ENCODE peak calls at places on chromosome 22, in nine cellular contexts. E is CD4-positive, alpha-beta T cell; Y is HuH-7.5; H is activated CD8-positive, alpha-beta T cell treated with anti-CD3 and anti-CD28 coated beads for 36 hours; B is activated CD4-positive, CD25-positive, alpha-beta regulatory T cell treated with anti-CD3 and anti-CD28 coated beads, Interleukin-2, amount 50 U/mL, for 72 hours; C is epithelial cell of esophagus; W is spleen; X is T-helper 9 cell; N is HEK293T. K is an unnamed sample.

GRCh38 chr22:38238519-38239051 is 34.2 kb downstream of the TMEM184B start:
- DNase-seq in W (no peak), N (no peak), X (no peak), E (no peak), B (no peak), Y (no peak), H (no peak), C (no peak), K (peak)

GRCh38 chr22:23613193-23613973 is 18.7 kb downstream of the DRICH1 start:
- DNase-seq in H (no peak), W (no peak), C (peak), X (no peak), E (no peak), N (no peak), Y (no peak), B (no peak), K (no peak)

GRCh38 chr22:48678171-48679135 is 1149.2 kb downstream of the BRD1 start:
- DNase-seq in E (no peak), X (no peak), B (no peak), C (no peak), W (no peak), H (no peak), Y (no peak), N (no peak), K (no peak)

GRCh38 chr22:22037740-22038139 is 55.2 kb upstream of the TOP3B start:
- DNase-seq in X (no peak), Y (no peak), C (peak), E (no peak), H (no peak), N (peak), W (no peak), B (no peak), K (no peak)

GRCh38 chr22:17842386-17842785 is 68.1 kb upstream of the BID start:
- DNase-seq in H (peak), B (peak), W (peak), N (no peak), X (peak), Y (no peak), E (peak), C (no peak), K (no peak)

GRCh38 chr22:24772493-24773220 is 1.9 kb downstream of the PIWIL3 start:
- DNase-seq in E (no peak), Y (peak), B (no peak), C (peak), W (no peak), X (no peak), N (peak), H (no peak), K (peak)

GRCh38 chr22:42937164-42937854 is 77.6 kb downstream of the PACSIN2 start:
- DNase-seq in X (no peak), Y (no peak), B (no peak), H (peak), N (no peak), E (no peak), W (peak), C (peak), K (peak)

GRCh38 chr22:40890881-40891280 is 29.0 kb upstream of the DNAJB7 start:
- DNase-seq in W (no peak), X (no peak), N (no peak), H (no peak), Y (no peak), B (no peak), E (no peak), C (peak), K (peak)

GRCh38 chr22:20813056-20813455 is 39.1 kb downstream of the SERPIND1 start:
- DNase-seq in H (no peak), X (no peak), C (no peak), N (no peak), B (no peak), W (no peak), Y (no peak), E (no peak), K (no peak)

GRCh38 chr22:27488456-27489224 is 312.9 kb downstream of the MN1 start:
- DNase-seq in E (no peak), B (no peak), H (no peak), W (peak), C (no peak), X (no peak), Y (peak), N (no peak), K (no peak)

GRCh38 chr22:26756675-26757293 is 99.4 kb downstream of the MIAT start:
- DNase-seq in B (peak), H (peak), Y (no peak), N (peak), X (peak), C (peak), W (peak), E (peak), K (peak)

GRCh38 chr22:40396882-40397281 is 26.5 kb downstream of the SGSM3 start:
- DNase-seq in E (no peak), H (no peak), Y (no peak), B (no peak), C (peak), W (no peak), X (no peak), N (peak), K (peak)

GRCh38 chr22:41257696-41258095 is 17.0 kb upstream of the CHADL start:
- DNase-seq in N (no peak), E (no peak), W (no peak), B (no peak), Y (no peak), C (no peak), X (no peak), H (no peak), K (no peak)

GRCh38 chr22:28869736-28870135 is 13.6 kb upstream of the ZNRF3 start:
- DNase-seq in B (no peak), Y (no peak), C (no peak), N (no peak), E (no peak), W (no peak), H (no peak), X (no peak), K (no peak)

GRCh38 chr22:41092847-41093371 is 517 bp downstream of the EP300 start:
- DNase-seq in C (peak), W (peak), H (peak), X (peak), E (no peak), N (no peak), Y (peak), B (peak), K (peak)

GRCh38 chr22:42327462-42328129 is 57.1 kb upstream of the TCF20 start:
- DNase-seq in X (no peak), B (no peak), C (no peak), W (no peak), H (no peak), E (no peak), Y (no peak), N (no peak), K (no peak)

GRCh38 chr22:35952576-35952975 is 76.0 kb downstream of the RBFOX2 start:
- DNase-seq in B (no peak), N (no peak), E (no peak), X (no peak), H (no peak), Y (no peak), C (no peak), W (no peak), K (no peak)

GRCh38 chr22:36776722-36777121 is 803 bp upstream of the IFT27 start:
- DNase-seq in Y (no peak), C (no peak), B (no peak), E (no peak), N (no peak), H (no peak), X (no peak), W (no peak), K (no peak)

GRCh38 chr22:23259916-23260644 is 79.8 kb downstream of the BCR start:
- DNase-seq in C (no peak), N (no peak), X (no peak), W (no peak), B (no peak), Y (no peak), H (no peak), E (no peak), K (no peak)

GRCh38 chr22:32325416-32325801 is 32.3 kb upstream of the RFPL3 start:
- DNase-seq in E (no peak), H (no peak), C (no peak), N (no peak), Y (no peak), X (no peak), W (peak), B (no peak), K (no peak)

GRCh38 chr22:39448205-39449054 is 8.4 kb upstream of the MGAT3 start:
- DNase-seq in H (no peak), E (no peak), B (no peak), W (no peak), N (no peak), Y (no peak), X (no peak), C (peak), K (no peak)

GRCh38 chr22:24707477-24707816 is 67.1 kb downstream of the PIWIL3 start:
- DNase-seq in C (no peak), X (no peak), Y (peak), B (no peak), W (no peak), E (no peak), H (no peak), N (no peak), K (no peak)

GRCh38 chr22:41487037-41487963 is 18.4 kb downstream of the ACO2 start:
- DNase-seq in E (no peak), Y (no peak), H (no peak), N (no peak), X (no peak), C (no peak), B (no peak), W (no peak), K (no peak)

GRCh38 chr22:29298641-29299040 is 7.8 kb upstream of the GAS2L1 start:
- DNase-seq in X (no peak), N (no peak), H (no peak), B (no peak), E (no peak), C (no peak), Y (no peak), W (no peak), K (no peak)

GRCh38 chr22:36238348-36239149 is 778 bp downstream of the APOL2 start:
- DNase-seq in N (no peak), H (peak), W (peak), Y (no peak), E (no peak), B (no peak), C (no peak), X (no peak), K (no peak)

GRCh38 chr22:19998991-19999820 is 17.4 kb downstream of the ARVCF start:
- DNase-seq in C (no peak), X (no peak), N (no peak), B (no peak), E (no peak), H (no peak), W (peak), Y (no peak), K (no peak)

GRCh38 chr22:35555941-35556547 is 15.4 kb downstream of the RASD2 start:
- DNase-seq in H (no peak), C (no peak), N (no peak), X (no peak), E (no peak), B (no peak), W (no peak), Y (no peak), K (no peak)

GRCh38 chr22:31350410-31350863 is 4.3 kb upstream of the PATZ1 start:
- DNase-seq in X (no peak), B (no peak), Y (peak), H (no peak), E (no peak), W (no peak), C (no peak), N (no peak), K (no peak)

GRCh38 chr22:50262460-50262911 is 1.0 kb upstream of the MAPK12 start:
- DNase-seq in C (peak), Y (peak), E (no peak), B (no peak), H (peak), W (no peak), X (no peak), N (no peak), K (no peak)

GRCh38 chr22:40728731-40729189 is 49.5 kb downstream of the MCHR1 start:
- DNase-seq in B (peak), N (no peak), E (peak), X (peak), Y (no peak), C (peak), W (peak), H (peak), K (peak)

GRCh38 chr22:37379085-37379484 is 48.2 kb downstream of the ELFN2 start:
- DNase-seq in B (no peak), H (no peak), W (no peak), N (no peak), Y (no peak), C (no peak), X (no peak), E (no peak), K (no peak)

GRCh38 chr22:22609271-22609670 is 35.1 kb upstream of the GGTLC2 start:
- DNase-seq in H (no peak), B (no peak), Y (no peak), C (no peak), X (no peak), W (no peak), E (no peak), N (no peak), K (no peak)

GRCh38 chr22:29202231-29203192 is 3.2 kb upstream of the EMID1 start:
- DNase-seq in E (peak), X (peak), N (no peak), Y (peak), C (peak), W (peak), B (peak), H (peak), K (peak)

GRCh38 chr22:25027959-25028840 is 75.7 kb downstream of the KIAA1671 start:
- DNase-seq in N (peak), Y (no peak), W (no peak), X (no peak), B (no peak), H (peak), E (no peak), C (peak), K (no peak)

GRCh38 chr22:17035246-17035645 is 27.2 kb upstream of the GAB4 start:
- DNase-seq in H (no peak), X (no peak), B (no peak), Y (no peak), N (no peak), C (no peak), W (no peak), E (no peak), K (no peak)

GRCh38 chr22:22687638-22688500 is 43.5 kb downstream of the GGTLC2 start:
- DNase-seq in H (peak), C (peak), Y (peak), W (no peak), B (no peak), N (peak), X (no peak), E (no peak), K (peak)

K was measured in AG10803.